ENCODE peak calls at places on chromosomes 2 and 18, in eight cellular contexts. T, Z, I, B, P, D, V and Q are unnamed samples. For H3K36me3 and H3K9me3, the result is how much of the 10 kb centered on the place peaks cover.

GRCh38 chr2:172552547-172553291 is 3.2 kb upstream of the PDK1 start:
- DNase-seq in T (no peak), Z (no peak), I (no peak), B (no peak), P (peak), D (no peak), V (peak), Q (no peak)

GRCh38 chr2:181430406-181431199 is 26.6 kb upstream of the ITGA4 start:
- DNase-seq in T (no peak), Z (no peak), I (no peak), B (no peak), P (no peak), D (peak), V (no peak), Q (no peak)

GRCh38 chr18:30457156-30457555 is 585.4 kb downstream of the DSC3 start:
- DNase-seq in T (no peak), Z (no peak), I (no peak), B (no peak), P (no peak), D (no peak), V (no peak), Q (no peak)

GRCh38 chr2:37349376-37349775 is 4.9 kb downstream of the QPCT start:
- DNase-seq in T (peak), Z (no peak), I (no peak), B (no peak), P (no peak), D (no peak), V (no peak), Q (no peak)

GRCh38 chr2:12469053-12469625 is 247.6 kb upstream of the TRIB2 start:
- DNase-seq in T (no peak), Z (no peak), I (no peak), B (no peak), P (no peak), D (no peak), V (peak), Q (no peak)

GRCh38 chr18:49340446-49340845 is 120.0 kb downstream of the DYM start:
- DNase-seq in T (no peak), Z (no peak), I (no peak), B (no peak), P (no peak), D (no peak), V (peak), Q (no peak)

GRCh38 chr2:215670396-215670795 is 234.5 kb upstream of the FN1 start:
- DNase-seq in T (no peak), Z (no peak), I (no peak), B (no peak), P (no peak), D (no peak), V (no peak), Q (no peak)

GRCh38 chr2:128315122-128315828 is 3.4 kb downstream of the HS6ST1 start:
- DNase-seq in T (peak), Z (peak), I (no peak), B (no peak), P (no peak), D (peak), V (no peak), Q (no peak)

GRCh38 chr2:102117488-102117887 is 25.1 kb upstream of the IL1R1 start:
- DNase-seq in T (no peak), Z (no peak), I (no peak), B (no peak), P (no peak), D (no peak), V (no peak), Q (no peak)

GRCh38 chr2:187138240-187138639 is 289.3 kb upstream of the ZSWIM2 start:
- DNase-seq in T (peak), Z (peak), I (peak), B (no peak), P (no peak), D (no peak), V (peak), Q (peak)

GRCh38 chr2:241933175-241933911 is 63.8 kb downstream of the RTP5 start:
- DNase-seq in T (peak), Z (no peak), I (no peak), B (no peak), P (no peak), D (no peak), V (peak), Q (no peak)

GRCh38 chr2:12556762-12557161 is 160.0 kb upstream of the TRIB2 start:
- DNase-seq in T (no peak), Z (no peak), I (no peak), B (no peak), P (no peak), D (peak), V (peak), Q (no peak)

GRCh38 chr18:3821524-3821923 is 371.6 kb downstream of the TGIF1 start:
- DNase-seq in T (no peak), Z (no peak), I (no peak), B (no peak), P (no peak), D (no peak), V (no peak), Q (no peak)

GRCh38 chr18:53947092-53947640 is 277.3 kb downstream of the MBD2 start:
- DNase-seq in T (no peak), Z (no peak), I (no peak), B (no peak), P (no peak), D (no peak), V (no peak), Q (no peak)

GRCh38 chr2:148527488-148528340 is 116.8 kb upstream of the EPC2 start:
- DNase-seq in T (no peak), Z (no peak), I (no peak), B (no peak), P (no peak), D (no peak), V (no peak), Q (no peak)

GRCh38 chr2:20475567-20475952 is 28.7 kb downstream of the RHOB start:
- DNase-seq in T (no peak), Z (no peak), I (no peak), B (no peak), P (no peak), D (no peak), V (no peak), Q (no peak)

GRCh38 chr2:150063432-150063889 is 424.0 kb downstream of the RND3 start:
- DNase-seq in T (no peak), Z (no peak), I (no peak), B (no peak), P (no peak), D (no peak), V (peak), Q (no peak)

GRCh38 chr18:33156906-33157470 is 283.5 kb downstream of the CCDC178 start:
- DNase-seq in T (no peak), Z (no peak), I (no peak), B (no peak), P (no peak), D (no peak), V (no peak), Q (no peak)

GRCh38 chr18:32851936-32852335 is 79.1 kb upstream of the KLHL14 start:
- DNase-seq in T (no peak), Z (no peak), I (no peak), B (no peak), P (no peak), D (no peak), V (no peak), Q (no peak)

GRCh38 chr2:136444323-136444722 is 321.0 kb upstream of the THSD7B start:
- DNase-seq in T (peak), Z (no peak), I (no peak), B (no peak), P (no peak), D (no peak), V (no peak), Q (no peak)

GRCh38 chr2:196413821-196414274 is 225.7 kb upstream of the CCDC150 start:
- DNase-seq in T (no peak), Z (no peak), I (no peak), B (no peak), P (no peak), D (no peak), V (no peak), Q (no peak)

GRCh38 chr2:28362991-28363521 is 29.6 kb upstream of the FOSL2 start:
- DNase-seq in T (no peak), Z (peak), I (no peak), B (no peak), P (no peak), D (no peak), V (no peak), Q (no peak)

GRCh38 chr2:197137234-197137633 is 173.3 kb downstream of the ANKRD44 start:
- DNase-seq in T (no peak), Z (no peak), I (no peak), B (no peak), P (no peak), D (no peak), V (peak), Q (no peak)

GRCh38 chr18:24560511-24560981 is 100.1 kb downstream of the HRH4 start:
- DNase-seq in T (peak), Z (no peak), I (no peak), B (no peak), P (no peak), D (no peak), V (no peak), Q (no peak)

GRCh38 chr18:5295231-5295920 is at the start of gene ZBTB14:
- DNase-seq in T (peak), Z (peak), I (peak), B (peak), P (peak), D (peak), V (peak), Q (peak)

GRCh38 chr2:121907905-121908304 is 152.5 kb downstream of the TSN start:
- DNase-seq in T (peak), Z (no peak), I (no peak), B (no peak), P (no peak), D (no peak), V (no peak), Q (no peak)

GRCh38 chr2:85911836-85912692 is 23.3 kb upstream of the ST3GAL5 start:
- DNase-seq in T (no peak), Z (no peak), I (no peak), B (no peak), P (no peak), D (no peak), V (peak), Q (no peak)

GRCh38 chr2:102177814-102178478 is 8.9 kb upstream of the IL1RL2 start:
- DNase-seq in T (no peak), Z (no peak), I (no peak), B (no peak), P (no peak), D (no peak), V (no peak), Q (no peak)

GRCh38 chr2:44016282-44016681 is 20.5 kb upstream of the LRPPRC start:
- DNase-seq in T (peak), Z (peak), I (peak), B (no peak), P (peak), D (no peak), V (peak), Q (no peak)

GRCh38 chr18:55779461-55779710 is 191.4 kb upstream of the TCF4 start:
- DNase-seq in T (no peak), Z (peak), I (no peak), B (no peak), P (no peak), D (no peak), V (no peak), Q (peak)

DNA sequence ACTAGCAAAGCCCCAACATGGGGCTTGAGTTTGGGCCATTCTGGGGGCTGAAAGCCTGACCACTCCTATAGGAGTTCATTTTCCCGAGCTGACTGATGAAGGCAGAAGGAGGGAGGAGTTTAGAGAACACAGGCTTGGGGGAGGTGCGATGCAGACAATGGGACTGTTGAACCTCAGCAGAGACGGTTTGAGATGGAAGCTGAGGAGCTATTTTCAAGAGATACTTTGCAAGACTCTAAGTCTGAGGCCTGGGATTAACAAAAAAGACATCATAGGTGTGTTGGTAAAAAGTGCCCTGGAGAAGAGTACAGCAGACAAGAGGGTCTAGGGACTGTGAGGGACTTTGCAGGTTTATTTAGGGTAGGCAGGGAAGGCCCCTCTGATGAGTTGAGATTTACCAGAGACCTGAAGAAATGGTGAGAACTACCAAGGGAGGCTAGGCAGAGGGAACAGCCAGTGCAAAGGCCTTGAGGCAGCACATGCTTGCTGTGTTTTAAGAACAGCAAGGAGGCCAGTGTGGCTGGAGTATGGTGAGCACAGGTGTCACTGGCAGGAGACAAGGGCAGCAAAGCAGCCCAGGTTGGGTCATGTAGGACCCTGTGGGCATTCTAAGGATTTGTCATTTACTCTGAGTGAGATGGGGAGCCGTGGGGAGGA is 31.6 kb downstream of the PCBP1 start:
- DNase-seq in T (peak), Z (no peak), I (no peak), B (no peak), P (no peak), D (no peak), V (no peak), Q (no peak)
- H3K4me3 ChIP-seq in T (peak), Z (no peak), I (no peak), B (no peak), P (no peak), D (no peak), V (no peak), Q (no peak)

DNA sequence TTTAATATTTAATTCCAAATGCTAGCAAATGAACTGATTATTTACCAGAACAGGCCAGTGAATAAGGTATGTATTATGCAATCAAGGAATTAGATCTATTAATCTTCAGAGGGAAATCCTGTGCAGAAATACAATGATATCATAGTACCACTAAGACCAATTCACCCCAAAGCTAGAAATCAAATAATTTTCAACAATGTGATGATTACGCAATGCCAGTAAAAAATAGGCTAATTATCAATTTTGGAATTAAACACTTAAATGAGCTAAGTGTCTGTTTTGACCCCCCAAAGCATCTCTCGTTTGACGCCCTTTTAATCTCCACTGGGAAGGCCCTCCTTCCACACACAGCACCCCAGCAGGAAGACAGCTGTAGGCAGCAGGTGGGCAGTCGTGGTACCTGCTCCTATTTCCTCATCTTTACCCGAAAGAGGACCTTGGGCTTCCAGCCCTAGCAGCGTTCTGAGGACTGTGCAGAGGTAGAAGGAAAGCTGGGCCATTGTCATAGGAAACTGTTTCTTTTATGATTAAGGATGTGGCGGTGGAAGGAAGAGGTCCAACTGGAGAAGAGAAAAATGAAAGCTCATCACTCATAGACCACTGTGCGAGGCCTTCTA is 84.7 kb downstream of the MBP start:
- DNase-seq in T (no peak), Z (no peak), I (no peak), B (no peak), P (no peak), D (no peak), V (no peak), Q (no peak)
- H3K36me3 ChIP-seq in T (under half), Z (under half), I (under half), B (under half), P (under half), D (under half), V (under half), Q (under half)

DNA sequence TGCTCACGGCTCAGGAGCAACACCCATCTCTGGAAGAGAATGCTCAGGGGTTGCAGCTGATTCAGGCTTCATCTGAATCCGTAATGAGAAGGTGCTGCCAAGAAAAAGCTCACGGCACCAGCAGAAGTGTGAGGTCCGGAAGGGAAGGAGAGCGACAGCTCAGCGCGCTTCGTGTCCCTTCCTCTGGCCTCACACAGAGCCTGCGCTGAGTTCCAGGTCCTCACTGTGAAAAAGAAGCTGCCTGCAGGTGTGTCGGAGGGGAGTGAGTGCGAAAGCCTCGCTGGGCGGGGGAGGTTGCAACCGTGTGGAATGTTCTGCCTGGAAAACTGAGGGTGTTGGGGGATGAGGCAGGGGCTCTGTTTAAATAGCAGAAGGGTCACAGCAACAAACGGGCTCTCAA is 76.2 kb upstream of the TWIST2 start:
- DNase-seq in T (no peak), Z (no peak), I (no peak), B (no peak), P (no peak), D (no peak), V (no peak), Q (no peak)
- H3K9me3 ChIP-seq in T (under half), Z (under half), I (under half), B (under half), P (under half), D (under half), V (under half), Q (under half)

DNA sequence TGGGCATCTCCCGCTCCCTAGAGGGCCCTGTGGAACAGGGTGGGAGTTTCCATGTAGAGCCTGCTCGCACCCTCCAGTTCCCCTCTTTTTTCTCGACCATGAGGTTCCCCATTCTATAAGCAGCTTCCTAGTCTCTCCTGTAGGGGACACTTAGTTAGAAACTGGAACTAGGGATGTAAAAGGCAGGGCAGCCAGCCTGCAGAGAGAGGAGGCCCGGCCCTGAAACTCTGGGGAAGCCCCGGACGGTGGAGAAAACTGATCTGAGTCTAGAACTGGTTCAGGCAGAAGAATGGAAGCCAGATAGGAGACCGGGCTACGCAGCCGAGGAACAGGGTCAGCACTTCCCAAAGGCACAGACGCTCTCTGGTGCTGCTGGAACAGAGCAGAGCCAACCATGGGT is 51.6 kb upstream of the ATG16L1 start:
- DNase-seq in T (no peak), Z (no peak), I (no peak), B (no peak), P (no peak), D (no peak), V (no peak), Q (no peak)
- H3K4me3 ChIP-seq in T (no peak), Z (no peak), I (no peak), B (no peak), P (no peak), D (no peak), V (no peak), Q (no peak)

GRCh38 chr2:61520261-61520660 is 17.9 kb downstream of the XPO1 start:
- DNase-seq in T (no peak), Z (no peak), I (no peak), B (no peak), P (no peak), D (no peak), V (no peak), Q (no peak)
- H3K36me3 ChIP-seq in T (half or more), Z (under half), I (half or more), B (under half), P (half or more), D (under half), V (half or more), Q (under half)

GRCh38 chr2:31696068-31696467 is 115.3 kb upstream of the SRD5A2 start:
- DNase-seq in T (no peak), Z (no peak), I (no peak), B (no peak), P (no peak), D (no peak), V (no peak), Q (no peak)

GRCh38 chr2:31693882-31694281 is 113.1 kb upstream of the SRD5A2 start:
- DNase-seq in T (peak), Z (no peak), I (no peak), B (no peak), P (no peak), D (no peak), V (no peak), Q (no peak)

GRCh38 chr2:31694444-31694843 is 113.7 kb upstream of the SRD5A2 start:
- DNase-seq in T (peak), Z (no peak), I (no peak), B (no peak), P (no peak), D (no peak), V (peak), Q (no peak)
- H3K9me3 ChIP-seq in T (under half), Z (under half), I (under half), B (under half), P (under half), D (under half), V (half or more), Q (under half)

GRCh38 chr2:62662131-62662530 is 43.4 kb upstream of the EHBP1 start:
- DNase-seq in T (no peak), Z (no peak), I (no peak), B (no peak), P (no peak), D (no peak), V (no peak), Q (no peak)

GRCh38 chr2:62657752-62658151 is 47.8 kb upstream of the EHBP1 start:
- DNase-seq in T (no peak), Z (no peak), I (no peak), B (no peak), P (no peak), D (no peak), V (no peak), Q (no peak)

GRCh38 chr2:62661263-62661635 is 44.3 kb upstream of the EHBP1 start:
- DNase-seq in T (peak), Z (no peak), I (no peak), B (no peak), P (no peak), D (no peak), V (no peak), Q (no peak)

GRCh38 chr2:62660582-62661262 is 44.8 kb upstream of the EHBP1 start:
- DNase-seq in T (no peak), Z (no peak), I (no peak), B (no peak), P (no peak), D (no peak), V (peak), Q (no peak)

GRCh38 chr2:62660087-62660486 is 45.4 kb upstream of the EHBP1 start:
- DNase-seq in T (no peak), Z (no peak), I (no peak), B (no peak), P (no peak), D (no peak), V (no peak), Q (no peak)
- H3K4me3 ChIP-seq in T (no peak), Z (no peak), I (no peak), B (no peak), P (no peak), D (no peak), V (peak), Q (no peak)